ENCODE peak calls at places on chromosome 3, in seven cellular contexts. One of them, this sample, is unnamed.

GRCh38 chr3:147977001-147977400 is 567.8 kb downstream of the ZIC1 start:
- DNase-seq in HepG2: no peak
- DNase-seq in hepatocyte: no peak
- DNase-seq in CD8-positive, alpha-beta memory T cell: no peak
- DNase-seq in breast epithelium: no peak
- DNase-seq in cardiac muscle cell: no peak
- DNase-seq in dorsolateral prefrontal cortex: no peak
- DNase-seq in this sample: no peak

GRCh38 chr3:78668302-78668701 is 1099.5 kb downstream of the ROBO1 start:
- DNase-seq in HepG2: peak; percentile 45
- DNase-seq in hepatocyte: no peak
- DNase-seq in CD8-positive, alpha-beta memory T cell: no peak
- DNase-seq in breast epithelium: no peak
- DNase-seq in cardiac muscle cell: no peak
- DNase-seq in dorsolateral prefrontal cortex: no peak
- DNase-seq in this sample: no peak

GRCh38 chr3:138338816-138339215 is 9.2 kb upstream of the NME9 start:
- DNase-seq in HepG2: no peak
- DNase-seq in hepatocyte: no peak
- DNase-seq in CD8-positive, alpha-beta memory T cell: no peak
- DNase-seq in breast epithelium: no peak
- DNase-seq in cardiac muscle cell: no peak
- DNase-seq in dorsolateral prefrontal cortex: no peak
- DNase-seq in this sample: no peak

GRCh38 chr3:72181231-72181630 is 396.3 kb upstream of the PROK2 start:
- DNase-seq in HepG2: no peak
- DNase-seq in hepatocyte: no peak
- DNase-seq in CD8-positive, alpha-beta memory T cell: no peak
- DNase-seq in breast epithelium: no peak
- DNase-seq in cardiac muscle cell: no peak
- DNase-seq in dorsolateral prefrontal cortex: no peak
- DNase-seq in this sample: no peak

GRCh38 chr3:33075996-33076395 is 20.9 kb downstream of the GLB1 start:
- DNase-seq in HepG2: no peak
- DNase-seq in hepatocyte: no peak
- DNase-seq in CD8-positive, alpha-beta memory T cell: no peak
- DNase-seq in breast epithelium: no peak
- DNase-seq in cardiac muscle cell: peak; percentile 64
- DNase-seq in dorsolateral prefrontal cortex: no peak
- DNase-seq in this sample: no peak

GRCh38 chr3:122101646-122102045 is 46.5 kb downstream of the CD86 start:
- DNase-seq in HepG2: peak; percentile 56
- DNase-seq in hepatocyte: peak; percentile 82
- DNase-seq in CD8-positive, alpha-beta memory T cell: no peak
- DNase-seq in breast epithelium: no peak
- DNase-seq in cardiac muscle cell: peak; percentile 73
- DNase-seq in dorsolateral prefrontal cortex: no peak
- DNase-seq in this sample: no peak

GRCh38 chr3:52986938-52987337 is 58.9 kb downstream of the SFMBT1 start:
- DNase-seq in HepG2: no peak
- DNase-seq in hepatocyte: no peak
- DNase-seq in CD8-positive, alpha-beta memory T cell: no peak
- DNase-seq in breast epithelium: no peak
- DNase-seq in cardiac muscle cell: peak; percentile 58
- DNase-seq in dorsolateral prefrontal cortex: no peak
- DNase-seq in this sample: no peak

GRCh38 chr3:45611619-45612018 is 17.1 kb downstream of the LIMD1 start:
- DNase-seq in HepG2: peak; percentile 61
- DNase-seq in hepatocyte: no peak
- DNase-seq in CD8-positive, alpha-beta memory T cell: no peak
- DNase-seq in breast epithelium: peak; percentile 49
- DNase-seq in cardiac muscle cell: no peak
- DNase-seq in dorsolateral prefrontal cortex: peak; percentile 84
- DNase-seq in this sample: no peak

GRCh38 chr3:23960649-23961048 is 15.6 kb downstream of the NR1D2 start:
- DNase-seq in HepG2: no peak
- DNase-seq in hepatocyte: no peak
- DNase-seq in CD8-positive, alpha-beta memory T cell: no peak
- DNase-seq in breast epithelium: no peak
- DNase-seq in cardiac muscle cell: no peak
- DNase-seq in dorsolateral prefrontal cortex: no peak
- DNase-seq in this sample: no peak

GRCh38 chr3:140050977-140051957 is 116.3 kb downstream of the CLSTN2 start:
- DNase-seq in HepG2: peak; percentile 2
- DNase-seq in hepatocyte: no peak
- DNase-seq in CD8-positive, alpha-beta memory T cell: no peak
- DNase-seq in breast epithelium: no peak
- DNase-seq in cardiac muscle cell: no peak
- DNase-seq in dorsolateral prefrontal cortex: peak; percentile 61
- DNase-seq in this sample: no peak

GRCh38 chr3:126896067-126896441 is 86.9 kb upstream of the PLXNA1 start:
- DNase-seq in HepG2: no peak
- DNase-seq in hepatocyte: no peak
- DNase-seq in CD8-positive, alpha-beta memory T cell: no peak
- DNase-seq in breast epithelium: no peak
- DNase-seq in cardiac muscle cell: peak; percentile 29
- DNase-seq in dorsolateral prefrontal cortex: no peak
- DNase-seq in this sample: no peak

GRCh38 chr3:162719684-162720341 is 1223.2 kb downstream of the OTOL1 start:
- DNase-seq in HepG2: no peak
- DNase-seq in hepatocyte: peak; percentile 22
- DNase-seq in CD8-positive, alpha-beta memory T cell: no peak
- DNase-seq in breast epithelium: no peak
- DNase-seq in cardiac muscle cell: peak; percentile 87
- DNase-seq in dorsolateral prefrontal cortex: no peak
- DNase-seq in this sample: no peak

GRCh38 chr3:172965256-172965655 is 175.8 kb downstream of the SPATA16 start:
- DNase-seq in HepG2: no peak
- DNase-seq in hepatocyte: no peak
- DNase-seq in CD8-positive, alpha-beta memory T cell: no peak
- DNase-seq in breast epithelium: no peak
- DNase-seq in cardiac muscle cell: peak; percentile 10
- DNase-seq in dorsolateral prefrontal cortex: no peak
- DNase-seq in this sample: no peak

GRCh38 chr3:11335056-11335608 is 62.9 kb downstream of the ATG7 start:
- DNase-seq in HepG2: peak; percentile 48
- DNase-seq in hepatocyte: peak; percentile 68
- DNase-seq in CD8-positive, alpha-beta memory T cell: no peak
- DNase-seq in breast epithelium: no peak
- DNase-seq in cardiac muscle cell: peak; percentile 84
- DNase-seq in dorsolateral prefrontal cortex: no peak
- DNase-seq in this sample: no peak

GRCh38 chr3:13149331-13150203 is 76.3 kb upstream of the IQSEC1 start:
- DNase-seq in HepG2: no peak
- DNase-seq in hepatocyte: no peak
- DNase-seq in CD8-positive, alpha-beta memory T cell: no peak
- DNase-seq in breast epithelium: no peak
- DNase-seq in cardiac muscle cell: no peak
- DNase-seq in dorsolateral prefrontal cortex: no peak
- DNase-seq in this sample: no peak

GRCh38 chr3:114758828-114759709 is 388.0 kb downstream of the ZBTB20 start:
- DNase-seq in HepG2: peak; percentile 39
- DNase-seq in hepatocyte: peak; percentile 11
- DNase-seq in CD8-positive, alpha-beta memory T cell: no peak
- DNase-seq in breast epithelium: no peak
- DNase-seq in cardiac muscle cell: peak; percentile 83
- DNase-seq in dorsolateral prefrontal cortex: no peak
- DNase-seq in this sample: no peak

GRCh38 chr3:13584427-13584891 is 35.5 kb downstream of the FBLN2 start:
- DNase-seq in HepG2: no peak
- DNase-seq in hepatocyte: no peak
- DNase-seq in CD8-positive, alpha-beta memory T cell: no peak
- DNase-seq in breast epithelium: no peak
- DNase-seq in cardiac muscle cell: no peak
- DNase-seq in dorsolateral prefrontal cortex: no peak
- DNase-seq in this sample: no peak

GRCh38 chr3:155747286-155747685 is 2.4 kb upstream of the PLCH1 start:
- DNase-seq in HepG2: peak; percentile 37
- DNase-seq in hepatocyte: no peak
- DNase-seq in CD8-positive, alpha-beta memory T cell: no peak
- DNase-seq in breast epithelium: no peak
- DNase-seq in cardiac muscle cell: no peak
- DNase-seq in dorsolateral prefrontal cortex: no peak
- DNase-seq in this sample: no peak

GRCh38 chr3:56813656-56813965 is 11.9 kb upstream of the ARHGEF3 start:
- DNase-seq in HepG2: no peak
- DNase-seq in hepatocyte: no peak
- DNase-seq in CD8-positive, alpha-beta memory T cell: no peak
- DNase-seq in breast epithelium: no peak
- DNase-seq in cardiac muscle cell: no peak
- DNase-seq in dorsolateral prefrontal cortex: no peak
- DNase-seq in this sample: no peak

GRCh38 chr3:148331111-148331818 is 366.4 kb upstream of the AGTR1 start:
- DNase-seq in HepG2: no peak
- DNase-seq in hepatocyte: no peak
- DNase-seq in CD8-positive, alpha-beta memory T cell: no peak
- DNase-seq in breast epithelium: no peak
- DNase-seq in cardiac muscle cell: no peak
- DNase-seq in dorsolateral prefrontal cortex: no peak
- DNase-seq in this sample: no peak

GRCh38 chr3:41430886-41431285 is 231.6 kb downstream of the CTNNB1 start:
- DNase-seq in HepG2: no peak
- DNase-seq in hepatocyte: no peak
- DNase-seq in CD8-positive, alpha-beta memory T cell: no peak
- DNase-seq in breast epithelium: no peak
- DNase-seq in cardiac muscle cell: no peak
- DNase-seq in dorsolateral prefrontal cortex: no peak
- DNase-seq in this sample: no peak

GRCh38 chr3:9422712-9423424 is 25.5 kb downstream of the SETD5 start:
- DNase-seq in HepG2: peak; percentile 98
- DNase-seq in hepatocyte: peak; percentile 90
- DNase-seq in CD8-positive, alpha-beta memory T cell: no peak
- DNase-seq in breast epithelium: peak; percentile 93
- DNase-seq in cardiac muscle cell: peak; percentile 98
- DNase-seq in dorsolateral prefrontal cortex: peak; percentile 75
- DNase-seq in this sample: no peak

GRCh38 chr3:130700541-130700940 is 46.1 kb downstream of the PIK3R4 start:
- DNase-seq in HepG2: no peak
- DNase-seq in hepatocyte: no peak
- DNase-seq in CD8-positive, alpha-beta memory T cell: no peak
- DNase-seq in breast epithelium: no peak
- DNase-seq in cardiac muscle cell: peak; percentile 30
- DNase-seq in dorsolateral prefrontal cortex: no peak
- DNase-seq in this sample: no peak

GRCh38 chr3:60998855-60999254 is 252.4 kb downstream of the FHIT start:
- DNase-seq in HepG2: no peak
- DNase-seq in hepatocyte: no peak
- DNase-seq in CD8-positive, alpha-beta memory T cell: no peak
- DNase-seq in breast epithelium: no peak
- DNase-seq in cardiac muscle cell: no peak
- DNase-seq in dorsolateral prefrontal cortex: no peak
- DNase-seq in this sample: no peak

GRCh38 chr3:73924063-73924462 is 299.3 kb upstream of the PDZRN3 start:
- DNase-seq in HepG2: no peak
- DNase-seq in hepatocyte: no peak
- DNase-seq in CD8-positive, alpha-beta memory T cell: no peak
- DNase-seq in breast epithelium: no peak
- DNase-seq in cardiac muscle cell: no peak
- DNase-seq in dorsolateral prefrontal cortex: no peak
- DNase-seq in this sample: no peak

GRCh38 chr3:133152056-133152455 is 113.9 kb downstream of the TMEM108 start:
- DNase-seq in HepG2: no peak
- DNase-seq in hepatocyte: peak; percentile 10
- DNase-seq in CD8-positive, alpha-beta memory T cell: no peak
- DNase-seq in breast epithelium: no peak
- DNase-seq in cardiac muscle cell: no peak
- DNase-seq in dorsolateral prefrontal cortex: no peak
- DNase-seq in this sample: no peak

GRCh38 chr3:169699070-169699469 is 35.6 kb upstream of the MECOM start:
- DNase-seq in HepG2: no peak
- DNase-seq in hepatocyte: no peak
- DNase-seq in CD8-positive, alpha-beta memory T cell: no peak
- DNase-seq in breast epithelium: no peak
- DNase-seq in cardiac muscle cell: peak; percentile 55
- DNase-seq in dorsolateral prefrontal cortex: no peak
- DNase-seq in this sample: no peak

GRCh38 chr3:169701457-169701856 is 37.9 kb upstream of the MECOM start:
- DNase-seq in HepG2: no peak
- DNase-seq in hepatocyte: no peak
- DNase-seq in CD8-positive, alpha-beta memory T cell: no peak
- DNase-seq in breast epithelium: no peak
- DNase-seq in cardiac muscle cell: peak; percentile 36
- DNase-seq in dorsolateral prefrontal cortex: no peak
- DNase-seq in this sample: no peak

GRCh38 chr3:169695051-169695450 is 31.5 kb upstream of the MECOM start:
- DNase-seq in HepG2: no peak
- DNase-seq in hepatocyte: no peak
- DNase-seq in CD8-positive, alpha-beta memory T cell: no peak
- DNase-seq in breast epithelium: no peak
- DNase-seq in cardiac muscle cell: peak; percentile 65
- DNase-seq in dorsolateral prefrontal cortex: no peak
- DNase-seq in this sample: no peak

GRCh38 chr3:169700195-169700594 is 36.7 kb upstream of the MECOM start:
- DNase-seq in HepG2: no peak
- DNase-seq in hepatocyte: no peak
- DNase-seq in CD8-positive, alpha-beta memory T cell: no peak
- DNase-seq in breast epithelium: no peak
- DNase-seq in cardiac muscle cell: peak; percentile 4
- DNase-seq in dorsolateral prefrontal cortex: no peak
- DNase-seq in this sample: no peak

GRCh38 chr3:169699536-169700050 is 36.1 kb upstream of the MECOM start:
- DNase-seq in HepG2: peak; percentile 3
- DNase-seq in hepatocyte: no peak
- DNase-seq in CD8-positive, alpha-beta memory T cell: no peak
- DNase-seq in breast epithelium: no peak
- DNase-seq in cardiac muscle cell: peak; percentile 92
- DNase-seq in dorsolateral prefrontal cortex: no peak
- DNase-seq in this sample: no peak
- H3K27ac ChIP-seq in HepG2: no peak overlapping the region
- H3K27ac ChIP-seq in hepatocyte: no peak overlapping the region
- H3K27ac ChIP-seq in CD8-positive, alpha-beta memory T cell: no peak overlapping the region
- H3K27ac ChIP-seq in breast epithelium: peak overlapping the region; percentile 52
- H3K27ac ChIP-seq in cardiac muscle cell: no peak overlapping the region
- H3K27ac ChIP-seq in dorsolateral prefrontal cortex: peak overlapping the region; percentile 61
- H3K27ac ChIP-seq in this sample: no peak overlapping the region

GRCh38 chr3:54905936-54906335 is 21.9 kb downstream of the LRTM1 start:
- DNase-seq in HepG2: no peak
- DNase-seq in hepatocyte: no peak
- DNase-seq in CD8-positive, alpha-beta memory T cell: no peak
- DNase-seq in breast epithelium: no peak
- DNase-seq in cardiac muscle cell: no peak
- DNase-seq in dorsolateral prefrontal cortex: no peak
- DNase-seq in this sample: no peak
- H3K27ac ChIP-seq in HepG2: no peak overlapping the region
- H3K27ac ChIP-seq in hepatocyte: no peak overlapping the region
- H3K27ac ChIP-seq in CD8-positive, alpha-beta memory T cell: no peak overlapping the region
- H3K27ac ChIP-seq in breast epithelium: no peak overlapping the region
- H3K27ac ChIP-seq in cardiac muscle cell: no peak overlapping the region
- H3K27ac ChIP-seq in dorsolateral prefrontal cortex: no peak overlapping the region
- H3K27ac ChIP-seq in this sample: no peak overlapping the region

GRCh38 chr3:37114251-37115145 is 59.9 kb downstream of the LRRFIP2 start:
- DNase-seq in HepG2: no peak
- DNase-seq in hepatocyte: no peak
- DNase-seq in CD8-positive, alpha-beta memory T cell: no peak
- DNase-seq in breast epithelium: no peak
- DNase-seq in cardiac muscle cell: peak; percentile 83
- DNase-seq in dorsolateral prefrontal cortex: no peak
- DNase-seq in this sample: no peak
- H3K27ac ChIP-seq in HepG2: no peak overlapping the region
- H3K27ac ChIP-seq in hepatocyte: no peak overlapping the region
- H3K27ac ChIP-seq in CD8-positive, alpha-beta memory T cell: no peak overlapping the region
- H3K27ac ChIP-seq in breast epithelium: peak overlapping the region; percentile 26
- H3K27ac ChIP-seq in cardiac muscle cell: no peak overlapping the region
- H3K27ac ChIP-seq in dorsolateral prefrontal cortex: no peak overlapping the region
- H3K27ac ChIP-seq in this sample: peak overlapping the region; percentile 53

GRCh38 chr3:14906355-14906960 is 40.9 kb upstream of the NR2C2 start:
- DNase-seq in HepG2: no peak
- DNase-seq in hepatocyte: no peak
- DNase-seq in CD8-positive, alpha-beta memory T cell: no peak
- DNase-seq in breast epithelium: no peak
- DNase-seq in cardiac muscle cell: no peak
- DNase-seq in dorsolateral prefrontal cortex: no peak
- DNase-seq in this sample: no peak
- H3K27ac ChIP-seq in HepG2: no peak overlapping the region
- H3K27ac ChIP-seq in hepatocyte: no peak overlapping the region
- H3K27ac ChIP-seq in CD8-positive, alpha-beta memory T cell: no peak overlapping the region
- H3K27ac ChIP-seq in breast epithelium: no peak overlapping the region
- H3K27ac ChIP-seq in cardiac muscle cell: no peak overlapping the region
- H3K27ac ChIP-seq in dorsolateral prefrontal cortex: no peak overlapping the region
- H3K27ac ChIP-seq in this sample: no peak overlapping the region